ENCODE peak calls at places on chromosomes 6 and 20, in five cellular contexts. One of them, this sample, is unnamed.

GRCh38 chr6:106511274-106512047 is 117.8 kb downstream of the RTN4IP1 start:
- DNase-seq in stimulated activated CD4-positive, alpha-beta T cell treated with anti-CD3 and anti-CD28 coated beads, Interleukin-4, amount 100 ng/mL, for 1 hour: peak
- DNase-seq in AG08396: peak
- DNase-seq in skeletal muscle cell: no peak
- DNase-seq in effector memory CD4-positive, alpha-beta T cell: no peak
- DNase-seq in this sample: no peak

GRCh38 chr6:39276379-39276995 is 37.7 kb downstream of the KCNK17 start:
- DNase-seq in stimulated activated CD4-positive, alpha-beta T cell treated with anti-CD3 and anti-CD28 coated beads, Interleukin-4, amount 100 ng/mL, for 1 hour: no peak
- DNase-seq in AG08396: no peak
- DNase-seq in skeletal muscle cell: no peak
- DNase-seq in effector memory CD4-positive, alpha-beta T cell: no peak
- DNase-seq in this sample: no peak

GRCh38 chr6:13383280-13384163 is 55.2 kb upstream of the TBC1D7 start:
- DNase-seq in AG08396: no peak
- DNase-seq in skeletal muscle cell: no peak
- DNase-seq in stimulated activated CD4-positive, alpha-beta T cell treated with anti-CD3 and anti-CD28 coated beads, Interleukin-4, amount 100 ng/mL, for 1 hour: no peak
- DNase-seq in effector memory CD4-positive, alpha-beta T cell: no peak
- DNase-seq in this sample: no peak

GRCh38 chr20:14295238-14295637 is 42.2 kb downstream of the FLRT3 start:
- DNase-seq in effector memory CD4-positive, alpha-beta T cell: no peak
- DNase-seq in stimulated activated CD4-positive, alpha-beta T cell treated with anti-CD3 and anti-CD28 coated beads, Interleukin-4, amount 100 ng/mL, for 1 hour: no peak
- DNase-seq in AG08396: no peak
- DNase-seq in skeletal muscle cell: no peak
- DNase-seq in this sample: no peak

GRCh38 chr6:32194825-32195651 is 2.6 kb upstream of the GPSM3 start:
- DNase-seq in skeletal muscle cell: peak
- DNase-seq in AG08396: peak
- DNase-seq in effector memory CD4-positive, alpha-beta T cell: no peak
- DNase-seq in stimulated activated CD4-positive, alpha-beta T cell treated with anti-CD3 and anti-CD28 coated beads, Interleukin-4, amount 100 ng/mL, for 1 hour: no peak
- DNase-seq in this sample: peak

GRCh38 chr6:170139531-170139930 is 151.3 kb downstream of the DLL1 start:
- DNase-seq in stimulated activated CD4-positive, alpha-beta T cell treated with anti-CD3 and anti-CD28 coated beads, Interleukin-4, amount 100 ng/mL, for 1 hour: no peak
- DNase-seq in skeletal muscle cell: no peak
- DNase-seq in AG08396: no peak
- DNase-seq in effector memory CD4-positive, alpha-beta T cell: no peak
- DNase-seq in this sample: no peak

GRCh38 chr20:43717616-43717995 is 9.2 kb downstream of the GTSF1L start:
- DNase-seq in skeletal muscle cell: no peak
- DNase-seq in AG08396: no peak
- DNase-seq in stimulated activated CD4-positive, alpha-beta T cell treated with anti-CD3 and anti-CD28 coated beads, Interleukin-4, amount 100 ng/mL, for 1 hour: no peak
- DNase-seq in effector memory CD4-positive, alpha-beta T cell: no peak
- DNase-seq in this sample: no peak

GRCh38 chr6:85360794-85361642 is 88.9 kb upstream of the NT5E start:
- DNase-seq in AG08396: peak
- DNase-seq in skeletal muscle cell: peak
- DNase-seq in effector memory CD4-positive, alpha-beta T cell: no peak
- DNase-seq in stimulated activated CD4-positive, alpha-beta T cell treated with anti-CD3 and anti-CD28 coated beads, Interleukin-4, amount 100 ng/mL, for 1 hour: no peak
- DNase-seq in this sample: no peak

GRCh38 chr20:15789083-15789482 is 784.2 kb downstream of the KIF16B start:
- DNase-seq in AG08396: no peak
- DNase-seq in effector memory CD4-positive, alpha-beta T cell: no peak
- DNase-seq in skeletal muscle cell: no peak
- DNase-seq in stimulated activated CD4-positive, alpha-beta T cell treated with anti-CD3 and anti-CD28 coated beads, Interleukin-4, amount 100 ng/mL, for 1 hour: no peak
- DNase-seq in this sample: no peak

GRCh38 chr6:30101939-30102700 is 10.8 kb downstream of the TRIM31 start:
- DNase-seq in effector memory CD4-positive, alpha-beta T cell: peak
- DNase-seq in AG08396: peak
- DNase-seq in skeletal muscle cell: peak
- DNase-seq in stimulated activated CD4-positive, alpha-beta T cell treated with anti-CD3 and anti-CD28 coated beads, Interleukin-4, amount 100 ng/mL, for 1 hour: peak
- DNase-seq in this sample: peak

GRCh38 chr6:43746613-43747101 is 23.4 kb upstream of the VEGFA start:
- DNase-seq in skeletal muscle cell: peak
- DNase-seq in effector memory CD4-positive, alpha-beta T cell: no peak
- DNase-seq in AG08396: no peak
- DNase-seq in stimulated activated CD4-positive, alpha-beta T cell treated with anti-CD3 and anti-CD28 coated beads, Interleukin-4, amount 100 ng/mL, for 1 hour: no peak
- DNase-seq in this sample: no peak

GRCh38 chr20:59004493-59004762 is 2.6 kb downstream of the CTSZ start:
- DNase-seq in effector memory CD4-positive, alpha-beta T cell: peak
- DNase-seq in skeletal muscle cell: no peak
- DNase-seq in AG08396: no peak
- DNase-seq in stimulated activated CD4-positive, alpha-beta T cell treated with anti-CD3 and anti-CD28 coated beads, Interleukin-4, amount 100 ng/mL, for 1 hour: peak
- DNase-seq in this sample: no peak

GRCh38 chr6:132683543-132683942 is 24.6 kb upstream of the TAAR1 start:
- DNase-seq in skeletal muscle cell: peak
- DNase-seq in AG08396: no peak
- DNase-seq in effector memory CD4-positive, alpha-beta T cell: no peak
- DNase-seq in stimulated activated CD4-positive, alpha-beta T cell treated with anti-CD3 and anti-CD28 coated beads, Interleukin-4, amount 100 ng/mL, for 1 hour: no peak
- DNase-seq in this sample: no peak

GRCh38 chr20:19974621-19975435 is 42.3 kb upstream of the NAA20 start:
- DNase-seq in stimulated activated CD4-positive, alpha-beta T cell treated with anti-CD3 and anti-CD28 coated beads, Interleukin-4, amount 100 ng/mL, for 1 hour: no peak
- DNase-seq in effector memory CD4-positive, alpha-beta T cell: no peak
- DNase-seq in skeletal muscle cell: peak
- DNase-seq in AG08396: peak
- DNase-seq in this sample: peak

GRCh38 chr20:43229696-43230095 is 40.0 kb upstream of the PTPRT start:
- DNase-seq in AG08396: no peak
- DNase-seq in skeletal muscle cell: no peak
- DNase-seq in effector memory CD4-positive, alpha-beta T cell: no peak
- DNase-seq in stimulated activated CD4-positive, alpha-beta T cell treated with anti-CD3 and anti-CD28 coated beads, Interleukin-4, amount 100 ng/mL, for 1 hour: no peak
- DNase-seq in this sample: no peak

This sample was measured in gastrocnemius medialis.